ENCODE peak calls at places on chromosome 20, in ten cellular contexts. One of them, this sample, is unnamed.

GRCh38 chr20:63309261-63310071 is 16.5 kb downstream of the COL20A1 start:
- DNase-seq in heart left ventricle: peak; percentile 56
- DNase-seq in RWPE1: peak; percentile 78
- DNase-seq in PC-3: peak; percentile 35
- DNase-seq in HCT116: no peak
- DNase-seq in colonic mucosa: no peak
- DNase-seq in endodermal cell: peak; percentile 85
- DNase-seq in lower lobe of right lung: no peak
- DNase-seq in A549: peak; percentile 45
- DNase-seq in pancreas: no peak
- DNase-seq in this sample: peak; percentile 74

GRCh38 chr20:18403269-18403668 is 63.6 kb downstream of the DZANK1 start:
- DNase-seq in lower lobe of right lung: no peak
- DNase-seq in HCT116: no peak
- DNase-seq in pancreas: no peak
- DNase-seq in A549: no peak
- DNase-seq in PC-3: no peak
- DNase-seq in endodermal cell: no peak
- DNase-seq in heart left ventricle: no peak
- DNase-seq in RWPE1: no peak
- DNase-seq in colonic mucosa: no peak
- DNase-seq in this sample: no peak

GRCh38 chr20:62778601-62779416 is 17.5 kb upstream of the MRGBP start:
- DNase-seq in PC-3: no peak
- DNase-seq in colonic mucosa: no peak
- DNase-seq in A549: no peak
- DNase-seq in lower lobe of right lung: no peak
- DNase-seq in RWPE1: no peak
- DNase-seq in pancreas: no peak
- DNase-seq in HCT116: no peak
- DNase-seq in heart left ventricle: no peak
- DNase-seq in endodermal cell: peak; percentile 81
- DNase-seq in this sample: no peak

GRCh38 chr20:36092424-36093024 is 62.0 kb upstream of the EPB41L1 start:
- DNase-seq in PC-3: peak; percentile 25
- DNase-seq in endodermal cell: peak; percentile 79
- DNase-seq in A549: peak; percentile 34
- DNase-seq in lower lobe of right lung: no peak
- DNase-seq in heart left ventricle: no peak
- DNase-seq in RWPE1: no peak
- DNase-seq in colonic mucosa: no peak
- DNase-seq in HCT116: no peak
- DNase-seq in pancreas: no peak
- DNase-seq in this sample: peak; percentile 69

GRCh38 chr20:24781061-24781980 is 167.7 kb upstream of the CST7 start:
- DNase-seq in colonic mucosa: no peak
- DNase-seq in heart left ventricle: no peak
- DNase-seq in lower lobe of right lung: peak; percentile 36
- DNase-seq in RWPE1: peak; percentile 55
- DNase-seq in HCT116: no peak
- DNase-seq in A549: peak; percentile 51
- DNase-seq in PC-3: peak; percentile 68
- DNase-seq in endodermal cell: peak; percentile 68
- DNase-seq in pancreas: no peak
- DNase-seq in this sample: peak; percentile 66

GRCh38 chr20:33790571-33790970 is 20.6 kb upstream of the CHMP4B start:
- DNase-seq in RWPE1: peak; percentile 34
- DNase-seq in heart left ventricle: no peak
- DNase-seq in PC-3: no peak
- DNase-seq in colonic mucosa: peak; percentile 87
- DNase-seq in HCT116: no peak
- DNase-seq in pancreas: peak; percentile 69
- DNase-seq in lower lobe of right lung: no peak
- DNase-seq in A549: no peak
- DNase-seq in endodermal cell: no peak
- DNase-seq in this sample: no peak

GRCh38 chr20:48189177-48189576 is 403.9 kb upstream of the SULF2 start:
- DNase-seq in lower lobe of right lung: no peak
- DNase-seq in heart left ventricle: no peak
- DNase-seq in endodermal cell: peak; percentile 69
- DNase-seq in A549: peak; percentile 25
- DNase-seq in pancreas: no peak
- DNase-seq in HCT116: peak; percentile 12
- DNase-seq in RWPE1: peak; percentile 92
- DNase-seq in colonic mucosa: no peak
- DNase-seq in PC-3: peak; percentile 63
- DNase-seq in this sample: no peak

GRCh38 chr20:42483694-42484303 is 705.9 kb downstream of the PTPRT start:
- DNase-seq in pancreas: peak; percentile 20
- DNase-seq in heart left ventricle: peak; percentile 23
- DNase-seq in PC-3: no peak
- DNase-seq in RWPE1: no peak
- DNase-seq in endodermal cell: peak; percentile 93
- DNase-seq in A549: peak; percentile 30
- DNase-seq in colonic mucosa: peak; percentile 36
- DNase-seq in lower lobe of right lung: no peak
- DNase-seq in HCT116: no peak
- DNase-seq in this sample: peak; percentile 22

GRCh38 chr20:20205141-20205861 is 153.0 kb downstream of the CFAP61 start:
- DNase-seq in A549: no peak
- DNase-seq in heart left ventricle: no peak
- DNase-seq in pancreas: no peak
- DNase-seq in HCT116: no peak
- DNase-seq in RWPE1: no peak
- DNase-seq in colonic mucosa: no peak
- DNase-seq in endodermal cell: no peak
- DNase-seq in lower lobe of right lung: no peak
- DNase-seq in PC-3: no peak
- DNase-seq in this sample: no peak

GRCh38 chr20:13485576-13485975 is 153.2 kb downstream of the TASP1 start:
- DNase-seq in colonic mucosa: no peak
- DNase-seq in heart left ventricle: no peak
- DNase-seq in pancreas: no peak
- DNase-seq in endodermal cell: no peak
- DNase-seq in HCT116: no peak
- DNase-seq in A549: no peak
- DNase-seq in PC-3: no peak
- DNase-seq in RWPE1: no peak
- DNase-seq in lower lobe of right lung: no peak
- DNase-seq in this sample: no peak

GRCh38 chr20:19026901-19027644 is 185.4 kb upstream of the SLC24A3 start:
- DNase-seq in RWPE1: no peak
- DNase-seq in heart left ventricle: no peak
- DNase-seq in colonic mucosa: no peak
- DNase-seq in A549: no peak
- DNase-seq in HCT116: no peak
- DNase-seq in endodermal cell: peak; percentile 76
- DNase-seq in pancreas: no peak
- DNase-seq in PC-3: no peak
- DNase-seq in lower lobe of right lung: no peak
- DNase-seq in this sample: no peak

GRCh38 chr20:46695888-46696287 is 6.6 kb upstream of the TP53RK start:
- DNase-seq in colonic mucosa: no peak
- DNase-seq in PC-3: no peak
- DNase-seq in HCT116: no peak
- DNase-seq in A549: no peak
- DNase-seq in heart left ventricle: no peak
- DNase-seq in lower lobe of right lung: no peak
- DNase-seq in RWPE1: no peak
- DNase-seq in endodermal cell: no peak
- DNase-seq in pancreas: no peak
- DNase-seq in this sample: peak; percentile 44

GRCh38 chr20:21096321-21097043 is 9.7 kb downstream of the LINC00237 start:
- DNase-seq in heart left ventricle: no peak
- DNase-seq in A549: peak; percentile 66
- DNase-seq in endodermal cell: peak; percentile 80
- DNase-seq in lower lobe of right lung: no peak
- DNase-seq in pancreas: no peak
- DNase-seq in colonic mucosa: no peak
- DNase-seq in HCT116: peak; percentile 68
- DNase-seq in PC-3: peak; percentile 60
- DNase-seq in RWPE1: no peak
- DNase-seq in this sample: no peak

GRCh38 chr20:34621383-34622367 is 55.2 kb downstream of the PIGU start:
- DNase-seq in A549: peak; percentile 80
- DNase-seq in heart left ventricle: no peak
- DNase-seq in lower lobe of right lung: no peak
- DNase-seq in PC-3: peak; percentile 92
- DNase-seq in pancreas: no peak
- DNase-seq in RWPE1: peak; percentile 83
- DNase-seq in colonic mucosa: peak; percentile 64
- DNase-seq in HCT116: no peak
- DNase-seq in endodermal cell: peak; percentile 17
- DNase-seq in this sample: peak; percentile 31

GRCh38 chr20:63968928-63969760 is 586 bp downstream of the ZNF512B start:
- DNase-seq in colonic mucosa: no peak
- DNase-seq in endodermal cell: peak; percentile 73
- DNase-seq in pancreas: peak; percentile 22
- DNase-seq in A549: no peak
- DNase-seq in heart left ventricle: peak; percentile 41
- DNase-seq in lower lobe of right lung: no peak
- DNase-seq in RWPE1: no peak
- DNase-seq in PC-3: no peak
- DNase-seq in HCT116: no peak
- DNase-seq in this sample: no peak

GRCh38 chr20:10719740-10720380 is 46.1 kb upstream of the JAG1 start:
- DNase-seq in heart left ventricle: no peak
- DNase-seq in colonic mucosa: no peak
- DNase-seq in A549: no peak
- DNase-seq in pancreas: no peak
- DNase-seq in endodermal cell: no peak
- DNase-seq in HCT116: no peak
- DNase-seq in lower lobe of right lung: no peak
- DNase-seq in PC-3: peak; percentile 48
- DNase-seq in RWPE1: no peak
- DNase-seq in this sample: no peak

DNA sequence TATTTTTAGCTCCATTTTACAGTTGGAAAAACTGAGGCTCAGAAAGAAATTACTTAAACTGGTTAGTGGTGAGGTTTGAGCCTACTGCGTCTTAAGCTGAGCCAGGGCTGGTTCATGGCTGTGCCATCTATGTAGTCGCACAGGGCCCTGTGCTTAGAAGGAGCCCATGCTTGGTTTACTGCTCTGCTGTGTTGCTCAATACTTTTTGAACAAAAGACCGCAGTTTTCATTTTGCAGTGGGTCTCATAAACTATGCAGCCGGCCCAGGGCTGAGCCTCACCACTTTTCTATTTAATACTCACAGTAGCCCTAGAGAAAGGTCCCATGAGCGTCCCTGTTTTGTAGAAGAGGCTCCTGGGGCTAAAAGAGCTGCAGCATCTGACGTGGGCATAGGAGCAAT is 577 bp downstream of the SIRPB2 start:
- DNase-seq in colonic mucosa: no peak
- DNase-seq in HCT116: no peak
- DNase-seq in PC-3: no peak
- DNase-seq in lower lobe of right lung: no peak
- DNase-seq in heart left ventricle: no peak
- DNase-seq in RWPE1: no peak
- DNase-seq in A549: no peak
- DNase-seq in pancreas: no peak
- DNase-seq in endodermal cell: no peak
- DNase-seq in this sample: no peak
- H3K27ac ChIP-seq in colonic mucosa: peak overlapping the region; percentile 46
- H3K27ac ChIP-seq in HCT116: no peak overlapping the region
- H3K27ac ChIP-seq in PC-3: peak overlapping the region; percentile 45
- H3K27ac ChIP-seq in lower lobe of right lung: peak overlapping the region; percentile 81
- H3K27ac ChIP-seq in heart left ventricle: peak overlapping the region; percentile 43
- H3K27ac ChIP-seq in RWPE1: peak overlapping the region; percentile 91
- H3K27ac ChIP-seq in A549: no peak overlapping the region
- H3K27ac ChIP-seq in pancreas: no peak overlapping the region
- H3K27ac ChIP-seq in endodermal cell: no peak overlapping the region
- H3K27ac ChIP-seq in this sample: no peak overlapping the region

GRCh38 chr20:37095609-37096414 is at the start of gene RBL1:
- DNase-seq in HCT116: peak; percentile 85
- DNase-seq in A549: peak; percentile 95
- DNase-seq in endodermal cell: peak; percentile 97
- DNase-seq in heart left ventricle: peak; percentile 87
- DNase-seq in pancreas: peak; percentile 82
- DNase-seq in PC-3: peak; percentile 80
- DNase-seq in lower lobe of right lung: peak; percentile 89
- DNase-seq in colonic mucosa: peak; percentile 92
- DNase-seq in RWPE1: peak; percentile 95
- DNase-seq in this sample: peak; percentile 85
- TF ChIP-seq CTCF in HCT116: no peak
- TF ChIP-seq CTCF in A549: no peak
- TF ChIP-seq CTCF in endodermal cell: peak; percentile 44
- TF ChIP-seq CTCF in heart left ventricle: peak; percentile 43
- TF ChIP-seq CTCF in pancreas: no peak
- TF ChIP-seq CTCF in PC-3: peak; percentile 31
- TF ChIP-seq CTCF in lower lobe of right lung: peak; percentile 31
- TF ChIP-seq CTCF in colonic mucosa: no peak
- TF ChIP-seq CTCF in RWPE1: peak; percentile 17
- TF ChIP-seq CTCF in this sample: no peak

GRCh38 chr20:50405915-50406609 is 104.1 kb upstream of the PTPN1 start:
- DNase-seq in endodermal cell: no peak
- DNase-seq in A549: no peak
- DNase-seq in HCT116: no peak
- DNase-seq in pancreas: no peak
- DNase-seq in colonic mucosa: no peak
- DNase-seq in lower lobe of right lung: no peak
- DNase-seq in RWPE1: no peak
- DNase-seq in heart left ventricle: no peak
- DNase-seq in PC-3: no peak
- DNase-seq in this sample: no peak
- H3K27ac ChIP-seq in endodermal cell: no peak overlapping the region
- H3K27ac ChIP-seq in A549: peak overlapping the region; percentile 41
- H3K27ac ChIP-seq in HCT116: no peak overlapping the region
- H3K27ac ChIP-seq in pancreas: no peak overlapping the region
- H3K27ac ChIP-seq in colonic mucosa: no peak overlapping the region
- H3K27ac ChIP-seq in lower lobe of right lung: no peak overlapping the region
- H3K27ac ChIP-seq in RWPE1: no peak overlapping the region
- H3K27ac ChIP-seq in heart left ventricle: peak overlapping the region; percentile 31
- H3K27ac ChIP-seq in PC-3: no peak overlapping the region
- H3K27ac ChIP-seq in this sample: no peak overlapping the region

DNA sequence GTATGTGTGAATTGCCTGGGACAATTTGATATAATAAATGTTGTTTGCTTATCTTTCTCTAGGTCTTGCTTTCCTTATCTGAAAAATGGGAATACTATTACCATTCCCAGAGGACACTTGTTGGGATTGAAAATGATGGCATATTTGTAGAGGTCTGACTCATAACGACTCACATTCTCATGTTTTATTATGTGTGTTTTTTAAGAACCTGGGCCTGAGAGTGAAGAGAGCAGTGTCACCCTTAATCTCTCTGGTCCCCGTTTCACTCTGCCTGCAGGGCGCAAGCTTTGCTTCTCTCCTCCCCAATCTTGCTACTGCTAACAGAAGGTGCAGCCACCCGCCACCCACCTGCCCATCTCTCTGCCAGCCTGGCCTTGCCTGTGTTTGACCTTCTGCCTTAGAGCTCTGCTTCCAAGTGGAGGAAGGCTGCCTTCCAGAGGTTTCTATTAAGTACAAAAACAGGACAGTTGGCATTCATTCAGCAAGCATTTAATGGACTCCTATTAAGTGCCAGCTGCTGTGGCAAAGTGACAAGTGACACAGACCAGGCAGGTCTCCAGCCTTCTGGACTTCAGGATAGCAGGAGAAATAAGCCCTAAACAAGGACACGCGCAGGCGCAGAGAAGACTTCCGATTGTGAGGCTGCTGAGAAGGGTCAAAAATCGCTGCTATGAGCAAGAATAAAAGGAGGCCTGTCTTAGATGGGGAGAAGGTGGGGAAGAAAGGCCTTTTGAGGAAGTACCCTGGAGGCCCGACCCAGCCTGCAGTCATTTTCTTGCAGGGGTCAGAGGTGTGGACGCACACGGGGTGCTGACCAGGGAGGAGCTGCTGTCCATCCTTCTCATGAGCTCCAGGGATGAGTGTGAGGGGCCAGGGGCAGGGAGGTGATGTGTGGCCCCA is 112.5 kb downstream of the JPH2 start:
- DNase-seq in colonic mucosa: no peak
- DNase-seq in heart left ventricle: peak; percentile 88
- DNase-seq in HCT116: no peak
- DNase-seq in endodermal cell: no peak
- DNase-seq in lower lobe of right lung: no peak
- DNase-seq in PC-3: peak; percentile 86
- DNase-seq in A549: no peak
- DNase-seq in RWPE1: no peak
- DNase-seq in pancreas: no peak
- DNase-seq in this sample: no peak
- TF ChIP-seq CTCF in colonic mucosa: no peak
- TF ChIP-seq CTCF in heart left ventricle: no peak
- TF ChIP-seq CTCF in HCT116: no peak
- TF ChIP-seq CTCF in endodermal cell: no peak
- TF ChIP-seq CTCF in lower lobe of right lung: no peak
- TF ChIP-seq CTCF in PC-3: no peak
- TF ChIP-seq CTCF in A549: no peak
- TF ChIP-seq CTCF in RWPE1: no peak
- TF ChIP-seq CTCF in pancreas: no peak
- TF ChIP-seq CTCF in this sample: no peak

This sample was measured in hepatocyte.